ENCODE peak calls at places on chromosomes 11 and 22, in eight cellular contexts. S is Peyer's patch, H is ovary, U is sigmoid colon, Z is heart left ventricle, J is tibial nerve, K is transverse colon, P is testis. R is an unnamed sample. For H3K9me3, the result is how much of the 10 kb centered on the place peaks cover.

GRCh38 chr11:61686469-61686868 is 6.3 kb downstream of the DAGLA start:
- DNase-seq in S (no peak), H (no peak), U (no peak), Z (no peak), J (no peak), K (no peak), P (no peak), R (no peak)

GRCh38 chr11:70527046-70527395 is 128.7 kb downstream of the CTTN start:
- DNase-seq in S (no peak), H (no peak), U (no peak), Z (peak), J (no peak), K (no peak), P (no peak), R (no peak)

GRCh38 chr22:19876314-19876940 is 21.8 kb upstream of the GNB1L start:
- DNase-seq in S (no peak), H (peak), U (peak), Z (peak), J (no peak), K (no peak), P (no peak), R (no peak)

GRCh38 chr22:19412934-19413333 is 18.6 kb downstream of the HIRA start:
- DNase-seq in S (no peak), H (no peak), U (peak), Z (no peak), J (no peak), K (no peak), P (no peak), R (no peak)

GRCh38 chr11:46912526-46913150 is 5.7 kb downstream of the LRP4 start:
- DNase-seq in S (no peak), H (no peak), U (no peak), Z (no peak), J (no peak), K (no peak), P (no peak), R (no peak)

GRCh38 chr22:19180740-19181410 is 2.3 kb upstream of the SLC25A1 start:
- DNase-seq in S (no peak), H (no peak), U (no peak), Z (no peak), J (no peak), K (no peak), P (no peak), R (no peak)

GRCh38 chr11:72685560-72686480 is 11.6 kb upstream of the PDE2A start:
- DNase-seq in S (no peak), H (peak), U (peak), Z (peak), J (peak), K (peak), P (no peak), R (no peak)

GRCh38 chr11:34145847-34146381 is 40.5 kb downstream of the NAT10 start:
- DNase-seq in S (no peak), H (no peak), U (no peak), Z (no peak), J (no peak), K (no peak), P (no peak), R (no peak)

GRCh38 chr22:25054943-25055511 is 102.5 kb downstream of the KIAA1671 start:
- DNase-seq in S (no peak), H (no peak), U (no peak), Z (no peak), J (peak), K (no peak), P (peak), R (no peak)

GRCh38 chr11:43399983-43400630 is 41.4 kb downstream of the TTC17 start:
- DNase-seq in S (no peak), H (no peak), U (no peak), Z (no peak), J (no peak), K (no peak), P (no peak), R (no peak)

GRCh38 chr11:1288426-1289151 is 20.8 kb downstream of the TOLLIP start:
- DNase-seq in S (no peak), H (no peak), U (no peak), Z (peak), J (no peak), K (no peak), P (no peak), R (no peak)

GRCh38 chr11:34891611-34892010 is 24.6 kb downstream of the APIP start:
- DNase-seq in S (no peak), H (no peak), U (no peak), Z (no peak), J (no peak), K (no peak), P (no peak), R (no peak)

GRCh38 chr11:81497202-81497804 is 1236.4 kb downstream of the FAM181B start:
- DNase-seq in S (no peak), H (no peak), U (no peak), Z (no peak), J (peak), K (no peak), P (peak), R (no peak)

GRCh38 chr11:60895687-60896086 is 10.7 kb downstream of the PRPF19 start:
- DNase-seq in S (no peak), H (no peak), U (no peak), Z (no peak), J (no peak), K (peak), P (no peak), R (no peak)

GRCh38 chr11:68383976-68384501 is 71.6 kb downstream of the LRP5 start:
- DNase-seq in S (peak), H (peak), U (peak), Z (no peak), J (peak), K (peak), P (peak), R (peak)

GRCh38 chr11:17500673-17501072 is 24.0 kb upstream of the ABCC8 start:
- DNase-seq in S (no peak), H (no peak), U (no peak), Z (no peak), J (no peak), K (no peak), P (no peak), R (no peak)

GRCh38 chr11:111920908-111921307 is 2.2 kb downstream of the C11orf52 start:
- DNase-seq in S (no peak), H (no peak), U (no peak), Z (no peak), J (no peak), K (no peak), P (no peak), R (no peak)

GRCh38 chr11:22304337-22304961 is 33.7 kb upstream of the SLC17A6 start:
- DNase-seq in S (no peak), H (no peak), U (no peak), Z (no peak), J (no peak), K (no peak), P (no peak), R (no peak)

GRCh38 chr11:19080579-19080993 is 20.1 kb upstream of the MRGPRX2 start:
- DNase-seq in S (no peak), H (no peak), U (no peak), Z (no peak), J (no peak), K (no peak), P (peak), R (peak)

GRCh38 chr22:28883917-28884753 is 763 bp downstream of the ZNRF3 start:
- DNase-seq in S (peak), H (peak), U (peak), Z (peak), J (no peak), K (peak), P (peak), R (peak)

GRCh38 chr11:64650923-64651523 is 60.0 kb downstream of the SLC22A12 start:
- DNase-seq in S (no peak), H (no peak), U (no peak), Z (no peak), J (no peak), K (no peak), P (no peak), R (no peak)

GRCh38 chr22:30606455-30607299 is at the start of gene TCN2:
- DNase-seq in S (peak), H (peak), U (peak), Z (peak), J (peak), K (peak), P (peak), R (peak)
- H3K4me3 ChIP-seq in S (peak), H (peak), U (peak), Z (peak), J (peak), K (peak), P (peak), R (peak)

DNA sequence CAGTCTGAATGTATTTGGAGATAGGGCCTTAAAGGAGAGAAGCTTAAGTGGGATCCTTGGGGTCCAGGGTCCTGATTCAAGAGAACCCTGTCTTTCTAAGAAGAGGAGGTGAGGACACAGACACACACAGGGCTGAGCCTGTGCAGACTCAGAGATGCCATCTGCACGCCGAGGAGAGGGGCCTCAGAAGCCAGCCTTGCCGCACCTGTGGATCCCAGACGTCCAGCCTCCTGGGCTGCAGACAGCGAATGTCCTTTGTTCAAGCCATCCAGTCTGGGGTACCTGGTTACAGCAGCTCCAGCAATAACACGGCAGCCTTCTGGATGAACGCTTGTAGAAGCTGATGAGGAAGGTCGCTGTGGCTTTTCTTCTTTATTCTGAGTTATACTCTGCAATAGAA is 1086.1 kb downstream of the BRD1 start:
- DNase-seq in S (no peak), H (no peak), U (no peak), Z (peak), J (no peak), K (no peak), P (no peak), R (no peak)
- H3K9me3 ChIP-seq in S (under half), H (under half), U (under half), Z (under half), J (under half), K (under half), P (under half), R (under half)

DNA sequence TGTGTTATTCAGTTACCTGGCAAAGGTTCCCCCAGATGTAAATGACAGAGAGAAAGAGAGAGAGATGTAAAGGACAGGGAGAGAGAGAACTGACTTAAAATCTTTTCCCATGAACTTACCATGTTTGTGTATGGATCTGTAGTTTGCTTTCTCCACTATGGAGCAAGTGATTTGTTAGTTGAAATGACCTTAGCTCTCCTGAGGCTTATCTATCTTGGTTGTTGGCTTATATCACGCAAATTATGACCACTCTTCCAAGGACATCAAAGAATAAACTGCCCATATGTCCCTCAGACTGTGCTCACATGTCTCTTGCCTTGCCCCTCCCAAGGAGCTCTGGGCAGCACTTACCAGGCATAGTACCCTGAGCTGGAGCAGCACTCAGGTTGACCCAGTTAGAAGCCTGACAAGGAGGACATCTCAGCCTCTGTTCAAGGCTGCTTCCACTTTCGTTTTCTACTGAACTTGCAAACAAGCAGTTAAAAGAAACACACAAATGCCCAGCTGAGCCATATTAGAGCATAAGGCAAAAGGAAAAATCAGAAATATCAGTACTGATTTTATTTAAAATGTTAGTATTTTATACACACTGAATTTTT is 95.2 kb upstream of the RCN1 start:
- DNase-seq in S (no peak), H (no peak), U (no peak), Z (no peak), J (no peak), K (no peak), P (no peak), R (no peak)
- TF ChIP-seq POLR2A in S (no peak), H (no peak), U (no peak), Z (no peak), J (no peak), K (no peak), P (no peak), R (no peak)

GRCh38 chr11:12110201-12110713 is at the start of gene MICAL2:
- DNase-seq in S (peak), H (peak), U (peak), Z (peak), J (peak), K (peak), P (peak), R (peak)
- H3K4me3 ChIP-seq in S (peak), H (peak), U (peak), Z (peak), J (peak), K (peak), P (peak), R (peak)

GRCh38 chr11:85459304-85459703 is 167.8 kb downstream of the DLG2 start:
- DNase-seq in S (no peak), H (no peak), U (no peak), Z (peak), J (no peak), K (no peak), P (no peak), R (no peak)
- H3K9me3 ChIP-seq in S (under half), H (under half), U (under half), Z (under half), J (half or more), K (under half), P (under half), R (under half)

DNA sequence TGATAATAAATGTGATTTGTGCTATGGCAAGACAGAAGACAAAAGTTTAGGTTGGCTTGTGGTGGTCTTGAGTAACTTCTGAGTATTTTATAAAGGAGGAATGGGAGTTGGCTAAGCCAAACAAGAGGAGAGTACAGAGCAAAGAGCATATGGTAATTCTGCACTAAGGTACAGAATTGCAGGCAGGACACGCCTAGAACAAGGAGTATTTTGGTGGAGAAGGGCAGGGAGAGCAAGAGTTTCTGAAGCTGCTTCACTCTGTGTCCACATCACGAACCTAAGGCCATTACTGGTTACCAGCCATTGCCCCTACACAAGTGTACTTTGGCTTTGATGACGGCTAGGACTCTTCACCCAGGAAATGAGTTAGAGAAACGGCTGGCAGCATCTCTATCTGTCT is 170.9 kb downstream of the SPON1 start:
- DNase-seq in S (no peak), H (no peak), U (no peak), Z (no peak), J (no peak), K (peak), P (no peak), R (no peak)
- TF ChIP-seq POLR2A in S (no peak), H (no peak), U (no peak), Z (no peak), J (no peak), K (no peak), P (no peak), R (no peak)

DNA sequence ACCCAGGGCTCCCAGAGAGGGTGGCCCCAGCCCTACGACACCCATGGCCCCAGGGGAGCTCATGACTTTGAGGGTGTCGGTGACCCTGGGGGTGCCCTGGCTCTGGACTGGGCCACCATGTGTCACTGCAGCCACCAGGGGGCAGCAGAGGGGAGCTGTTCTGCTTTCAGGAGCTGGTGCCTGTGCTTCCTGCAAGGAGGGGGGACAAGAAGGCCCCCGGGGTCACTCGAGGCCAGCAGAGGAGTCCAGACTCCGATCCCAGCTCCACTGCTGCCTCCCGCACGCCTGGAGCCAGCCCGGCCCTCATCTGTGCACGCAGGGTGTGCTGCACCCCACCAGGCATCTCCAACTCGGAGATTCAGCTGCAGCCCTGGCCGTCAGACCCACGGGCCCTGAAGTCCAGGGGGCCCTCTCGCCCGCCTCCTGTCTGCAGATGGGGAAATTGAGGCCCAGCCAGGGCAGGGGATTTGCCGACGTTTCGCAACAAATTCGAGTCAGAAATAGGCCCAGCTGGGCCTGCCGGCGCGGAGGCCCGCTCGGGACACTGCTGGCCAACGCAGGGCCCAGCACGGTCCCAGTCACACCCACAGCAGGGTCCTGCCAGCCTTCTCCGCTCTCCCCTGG is 29.5 kb upstream of the WNT7B start:
- DNase-seq in S (peak), H (peak), U (peak), Z (peak), J (peak), K (peak), P (peak), R (peak)
- H3K4me3 ChIP-seq in S (no peak), H (no peak), U (no peak), Z (peak), J (no peak), K (no peak), P (no peak), R (no peak)

DNA sequence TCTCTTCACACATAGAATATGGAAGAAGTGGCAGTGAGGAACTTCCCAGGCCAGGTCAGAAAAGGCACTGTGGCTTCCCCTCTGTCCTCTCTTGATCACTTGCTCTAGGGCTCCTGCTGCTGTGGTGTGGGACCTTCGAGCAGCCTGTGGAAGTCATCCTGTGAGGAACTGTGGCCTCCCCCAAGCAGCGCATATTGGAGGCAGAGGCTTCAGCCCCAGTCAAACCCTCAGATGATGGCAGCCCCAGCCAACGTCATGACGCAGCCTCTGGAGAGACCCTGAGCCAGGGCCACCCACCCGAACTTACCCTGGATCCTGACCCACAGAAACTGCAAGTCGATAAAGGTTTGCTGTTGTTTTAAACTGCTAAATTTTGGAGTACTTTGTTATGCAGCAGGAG is 444.9 kb downstream of the TBC1D22A start:
- DNase-seq in S (peak), H (peak), U (peak), Z (no peak), J (no peak), K (no peak), P (peak), R (no peak)
- H3K9me3 ChIP-seq in S (under half), H (under half), U (under half), Z (under half), J (under half), K (under half), P (under half), R (under half)